ENCODE peak calls at places on chromosome 9, in ten cellular contexts. One of them, this sample, is unnamed.

GRCh38 chr9:16970321-16970720 is 99.9 kb upstream of the BNC2 start:
- DNase-seq in small intestine: no peak
- DNase-seq in Caco-2: no peak
- DNase-seq in naive thymus-derived CD4-positive, alpha-beta T cell: no peak
- DNase-seq in psoas muscle: no peak
- DNase-seq in fibroblast of mammary gland: peak
- DNase-seq in astrocyte of the spinal cord: no peak
- DNase-seq in A673: no peak
- DNase-seq in A549: no peak
- DNase-seq in cardiac fibroblast: no peak
- DNase-seq in this sample: no peak

GRCh38 chr9:36789886-36790285 is 217.2 kb downstream of the MELK start:
- DNase-seq in small intestine: no peak
- DNase-seq in Caco-2: no peak
- DNase-seq in naive thymus-derived CD4-positive, alpha-beta T cell: no peak
- DNase-seq in psoas muscle: no peak
- DNase-seq in fibroblast of mammary gland: no peak
- DNase-seq in astrocyte of the spinal cord: no peak
- DNase-seq in A673: no peak
- DNase-seq in A549: no peak
- DNase-seq in cardiac fibroblast: no peak
- DNase-seq in this sample: no peak

GRCh38 chr9:121744002-121744686 is 92.7 kb downstream of the DAB2IP start:
- DNase-seq in small intestine: peak
- DNase-seq in Caco-2: peak
- DNase-seq in naive thymus-derived CD4-positive, alpha-beta T cell: peak
- DNase-seq in psoas muscle: peak
- DNase-seq in fibroblast of mammary gland: peak
- DNase-seq in astrocyte of the spinal cord: peak
- DNase-seq in A673: peak
- DNase-seq in A549: peak
- DNase-seq in cardiac fibroblast: peak
- DNase-seq in this sample: no peak

GRCh38 chr9:116656977-116657376 is 30.1 kb upstream of the TRIM32 start:
- DNase-seq in small intestine: no peak
- DNase-seq in Caco-2: no peak
- DNase-seq in naive thymus-derived CD4-positive, alpha-beta T cell: no peak
- DNase-seq in psoas muscle: no peak
- DNase-seq in fibroblast of mammary gland: peak
- DNase-seq in astrocyte of the spinal cord: no peak
- DNase-seq in A673: no peak
- DNase-seq in A549: no peak
- DNase-seq in cardiac fibroblast: no peak
- DNase-seq in this sample: no peak

GRCh38 chr9:104907278-104907951 is 20.5 kb downstream of the ABCA1 start:
- DNase-seq in small intestine: no peak
- DNase-seq in Caco-2: no peak
- DNase-seq in naive thymus-derived CD4-positive, alpha-beta T cell: no peak
- DNase-seq in psoas muscle: no peak
- DNase-seq in fibroblast of mammary gland: peak
- DNase-seq in astrocyte of the spinal cord: peak
- DNase-seq in A673: no peak
- DNase-seq in A549: peak
- DNase-seq in cardiac fibroblast: peak
- DNase-seq in this sample: peak

GRCh38 chr9:109789582-109790360 is 9.8 kb downstream of the PALM2AKAP2 start:
- DNase-seq in small intestine: no peak
- DNase-seq in Caco-2: no peak
- DNase-seq in naive thymus-derived CD4-positive, alpha-beta T cell: no peak
- DNase-seq in psoas muscle: no peak
- DNase-seq in fibroblast of mammary gland: no peak
- DNase-seq in astrocyte of the spinal cord: no peak
- DNase-seq in A673: no peak
- DNase-seq in A549: no peak
- DNase-seq in cardiac fibroblast: no peak
- DNase-seq in this sample: no peak

GRCh38 chr9:137580209-137580957 is 1.7 kb upstream of the DPH7 start:
- DNase-seq in small intestine: no peak
- DNase-seq in Caco-2: no peak
- DNase-seq in naive thymus-derived CD4-positive, alpha-beta T cell: no peak
- DNase-seq in psoas muscle: no peak
- DNase-seq in fibroblast of mammary gland: no peak
- DNase-seq in astrocyte of the spinal cord: no peak
- DNase-seq in A673: no peak
- DNase-seq in A549: no peak
- DNase-seq in cardiac fibroblast: no peak
- DNase-seq in this sample: peak

GRCh38 chr9:76911971-76912370 is 6.1 kb upstream of the PRUNE2 start:
- DNase-seq in small intestine: no peak
- DNase-seq in Caco-2: no peak
- DNase-seq in naive thymus-derived CD4-positive, alpha-beta T cell: no peak
- DNase-seq in psoas muscle: no peak
- DNase-seq in fibroblast of mammary gland: no peak
- DNase-seq in astrocyte of the spinal cord: no peak
- DNase-seq in A673: no peak
- DNase-seq in A549: no peak
- DNase-seq in cardiac fibroblast: peak
- DNase-seq in this sample: no peak

GRCh38 chr9:111740739-111741138 is 54.0 kb downstream of the SHOC1 start:
- DNase-seq in small intestine: no peak
- DNase-seq in Caco-2: no peak
- DNase-seq in naive thymus-derived CD4-positive, alpha-beta T cell: no peak
- DNase-seq in psoas muscle: no peak
- DNase-seq in fibroblast of mammary gland: no peak
- DNase-seq in astrocyte of the spinal cord: no peak
- DNase-seq in A673: no peak
- DNase-seq in A549: no peak
- DNase-seq in cardiac fibroblast: no peak
- DNase-seq in this sample: no peak

GRCh38 chr9:98929096-98929495 is 14.6 kb upstream of the COL15A1 start:
- DNase-seq in small intestine: no peak
- DNase-seq in Caco-2: no peak
- DNase-seq in naive thymus-derived CD4-positive, alpha-beta T cell: no peak
- DNase-seq in psoas muscle: no peak
- DNase-seq in fibroblast of mammary gland: peak
- DNase-seq in astrocyte of the spinal cord: peak
- DNase-seq in A673: no peak
- DNase-seq in A549: no peak
- DNase-seq in cardiac fibroblast: peak
- DNase-seq in this sample: peak
- H3K4me3 ChIP-seq in small intestine: no peak
- H3K4me3 ChIP-seq in Caco-2: no peak
- H3K4me3 ChIP-seq in naive thymus-derived CD4-positive, alpha-beta T cell: no peak
- H3K4me3 ChIP-seq in psoas muscle: no peak
- H3K4me3 ChIP-seq in fibroblast of mammary gland: no peak
- H3K4me3 ChIP-seq in astrocyte of the spinal cord: no peak
- H3K4me3 ChIP-seq in A673: no peak
- H3K4me3 ChIP-seq in A549: no peak
- H3K4me3 ChIP-seq in cardiac fibroblast: no peak
- H3K4me3 ChIP-seq in this sample: no peak

GRCh38 chr9:133996531-133997520 is 4.7 kb upstream of the VAV2 start:
- DNase-seq in small intestine: no peak
- DNase-seq in Caco-2: no peak
- DNase-seq in naive thymus-derived CD4-positive, alpha-beta T cell: no peak
- DNase-seq in psoas muscle: no peak
- DNase-seq in fibroblast of mammary gland: peak
- DNase-seq in astrocyte of the spinal cord: no peak
- DNase-seq in A673: no peak
- DNase-seq in A549: no peak
- DNase-seq in cardiac fibroblast: no peak
- DNase-seq in this sample: no peak
- H3K4me3 ChIP-seq in small intestine: no peak
- H3K4me3 ChIP-seq in Caco-2: no peak
- H3K4me3 ChIP-seq in naive thymus-derived CD4-positive, alpha-beta T cell: no peak
- H3K4me3 ChIP-seq in psoas muscle: no peak
- H3K4me3 ChIP-seq in fibroblast of mammary gland: no peak
- H3K4me3 ChIP-seq in astrocyte of the spinal cord: no peak
- H3K4me3 ChIP-seq in A673: no peak
- H3K4me3 ChIP-seq in A549: no peak
- H3K4me3 ChIP-seq in cardiac fibroblast: no peak
- H3K4me3 ChIP-seq in this sample: no peak

GRCh38 chr9:14366071-14366470 is 52.1 kb upstream of the NFIB start:
- DNase-seq in small intestine: no peak
- DNase-seq in Caco-2: no peak
- DNase-seq in naive thymus-derived CD4-positive, alpha-beta T cell: no peak
- DNase-seq in psoas muscle: peak
- DNase-seq in fibroblast of mammary gland: peak
- DNase-seq in astrocyte of the spinal cord: peak
- DNase-seq in A673: no peak
- DNase-seq in A549: no peak
- DNase-seq in cardiac fibroblast: peak
- DNase-seq in this sample: peak
- H3K4me3 ChIP-seq in small intestine: no peak
- H3K4me3 ChIP-seq in Caco-2: no peak
- H3K4me3 ChIP-seq in naive thymus-derived CD4-positive, alpha-beta T cell: no peak
- H3K4me3 ChIP-seq in psoas muscle: no peak
- H3K4me3 ChIP-seq in fibroblast of mammary gland: no peak
- H3K4me3 ChIP-seq in astrocyte of the spinal cord: no peak
- H3K4me3 ChIP-seq in A673: no peak
- H3K4me3 ChIP-seq in A549: no peak
- H3K4me3 ChIP-seq in cardiac fibroblast: no peak
- H3K4me3 ChIP-seq in this sample: no peak

DNA sequence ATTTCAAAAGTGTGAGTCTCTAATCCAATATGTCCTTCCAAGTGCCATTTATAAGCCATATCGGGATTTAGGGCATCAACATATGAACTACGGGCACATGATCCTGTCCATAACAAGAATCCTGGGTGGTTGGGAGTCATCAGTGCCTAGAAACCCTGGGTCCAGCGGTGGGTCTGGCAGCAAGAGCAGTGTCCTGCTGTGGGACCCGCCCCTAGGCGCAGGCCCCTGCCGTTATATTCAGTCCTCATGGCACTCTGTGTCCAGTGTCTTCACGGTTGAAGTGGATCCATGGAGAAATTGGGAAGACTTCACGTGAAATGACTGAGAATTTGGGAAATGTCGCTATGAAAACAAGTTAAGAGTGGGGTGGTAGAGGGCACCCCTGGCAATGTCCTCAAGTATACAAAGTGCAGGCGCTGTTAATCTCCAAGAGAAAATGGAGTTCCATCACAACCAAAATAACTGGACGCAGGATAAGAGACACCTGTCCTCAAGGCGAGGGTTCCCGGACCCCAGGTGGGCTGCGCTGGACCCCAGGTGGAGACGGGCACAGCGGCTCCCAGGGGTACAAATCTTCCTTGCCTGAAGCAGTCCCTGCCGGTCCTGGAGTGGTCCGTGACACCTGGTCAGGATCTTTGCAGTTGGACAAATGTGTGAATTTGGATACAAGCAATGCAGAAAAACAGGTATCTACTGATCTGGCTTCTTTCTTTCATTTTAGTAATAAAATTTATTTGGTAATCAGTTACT is 42.9 kb downstream of the NXNL2 start:
- DNase-seq in small intestine: no peak
- DNase-seq in Caco-2: no peak
- DNase-seq in naive thymus-derived CD4-positive, alpha-beta T cell: no peak
- DNase-seq in psoas muscle: no peak
- DNase-seq in fibroblast of mammary gland: no peak
- DNase-seq in astrocyte of the spinal cord: no peak
- DNase-seq in A673: no peak
- DNase-seq in A549: no peak
- DNase-seq in cardiac fibroblast: no peak
- DNase-seq in this sample: no peak
- H3K4me3 ChIP-seq in small intestine: no peak
- H3K4me3 ChIP-seq in Caco-2: no peak
- H3K4me3 ChIP-seq in naive thymus-derived CD4-positive, alpha-beta T cell: no peak
- H3K4me3 ChIP-seq in psoas muscle: no peak
- H3K4me3 ChIP-seq in fibroblast of mammary gland: no peak
- H3K4me3 ChIP-seq in astrocyte of the spinal cord: no peak
- H3K4me3 ChIP-seq in A673: peak
- H3K4me3 ChIP-seq in A549: peak
- H3K4me3 ChIP-seq in cardiac fibroblast: no peak
- H3K4me3 ChIP-seq in this sample: no peak

GRCh38 chr9:73446306-73446705 is 294.6 kb downstream of the ANXA1 start:
- DNase-seq in small intestine: no peak
- DNase-seq in Caco-2: no peak
- DNase-seq in naive thymus-derived CD4-positive, alpha-beta T cell: no peak
- DNase-seq in psoas muscle: no peak
- DNase-seq in fibroblast of mammary gland: no peak
- DNase-seq in astrocyte of the spinal cord: no peak
- DNase-seq in A673: no peak
- DNase-seq in A549: no peak
- DNase-seq in cardiac fibroblast: no peak
- DNase-seq in this sample: no peak
- H3K4me3 ChIP-seq in small intestine: no peak
- H3K4me3 ChIP-seq in Caco-2: no peak
- H3K4me3 ChIP-seq in naive thymus-derived CD4-positive, alpha-beta T cell: no peak
- H3K4me3 ChIP-seq in psoas muscle: no peak
- H3K4me3 ChIP-seq in fibroblast of mammary gland: no peak
- H3K4me3 ChIP-seq in astrocyte of the spinal cord: no peak
- H3K4me3 ChIP-seq in A673: no peak
- H3K4me3 ChIP-seq in A549: no peak
- H3K4me3 ChIP-seq in cardiac fibroblast: no peak
- H3K4me3 ChIP-seq in this sample: no peak

This sample was measured in astrocyte of the cerebellum.